ENCODE peak calls at places on chromosome 9, in ten cellular contexts. One of them, this sample, is unnamed.

GRCh38 chr9:34343090-34343489 is 13.7 kb downstream of the NUDT2 start:
- DNase-seq in upper lobe of right lung: no peak
- DNase-seq in AG10803: no peak
- DNase-seq in stimulated activated CD8-positive, alpha-beta memory T cell treated with anti-CD3 and anti-CD28 coated beads, Interleukin-2, amount 100 ng/mL, for 1 hour: no peak
- DNase-seq in stimulated activated CD4-positive, alpha-beta T cell treated with anti-CD3 and anti-CD28 coated beads, Interleukin-1b, Interleukin-23, amount 100 ng/mL, for 4 hours: no peak
- DNase-seq in AG04449: no peak
- DNase-seq in kidney: no peak
- DNase-seq in GM12878: no peak
- DNase-seq in hepatocyte: no peak
- DNase-seq in sigmoid colon: peak; percentile 95
- DNase-seq in this sample: no peak

GRCh38 chr9:100375677-100376076 is 22.9 kb upstream of the TEX10 start:
- DNase-seq in upper lobe of right lung: no peak
- DNase-seq in AG10803: no peak
- DNase-seq in stimulated activated CD8-positive, alpha-beta memory T cell treated with anti-CD3 and anti-CD28 coated beads, Interleukin-2, amount 100 ng/mL, for 1 hour: no peak
- DNase-seq in stimulated activated CD4-positive, alpha-beta T cell treated with anti-CD3 and anti-CD28 coated beads, Interleukin-1b, Interleukin-23, amount 100 ng/mL, for 4 hours: no peak
- DNase-seq in AG04449: no peak
- DNase-seq in kidney: no peak
- DNase-seq in GM12878: no peak
- DNase-seq in hepatocyte: peak; percentile 41
- DNase-seq in sigmoid colon: no peak
- DNase-seq in this sample: no peak

GRCh38 chr9:34363619-34364351 is 12.9 kb downstream of the MYORG start:
- DNase-seq in upper lobe of right lung: peak; percentile 38
- DNase-seq in AG10803: no peak
- DNase-seq in stimulated activated CD8-positive, alpha-beta memory T cell treated with anti-CD3 and anti-CD28 coated beads, Interleukin-2, amount 100 ng/mL, for 1 hour: no peak
- DNase-seq in stimulated activated CD4-positive, alpha-beta T cell treated with anti-CD3 and anti-CD28 coated beads, Interleukin-1b, Interleukin-23, amount 100 ng/mL, for 4 hours: no peak
- DNase-seq in AG04449: no peak
- DNase-seq in kidney: no peak
- DNase-seq in GM12878: no peak
- DNase-seq in hepatocyte: no peak
- DNase-seq in sigmoid colon: peak; percentile 44
- DNase-seq in this sample: no peak

GRCh38 chr9:32431940-32432555 is 47.6 kb downstream of the ACO1 start:
- DNase-seq in upper lobe of right lung: no peak
- DNase-seq in AG10803: peak; percentile 53
- DNase-seq in stimulated activated CD8-positive, alpha-beta memory T cell treated with anti-CD3 and anti-CD28 coated beads, Interleukin-2, amount 100 ng/mL, for 1 hour: no peak
- DNase-seq in stimulated activated CD4-positive, alpha-beta T cell treated with anti-CD3 and anti-CD28 coated beads, Interleukin-1b, Interleukin-23, amount 100 ng/mL, for 4 hours: peak; percentile 34
- DNase-seq in AG04449: no peak
- DNase-seq in kidney: no peak
- DNase-seq in GM12878: no peak
- DNase-seq in hepatocyte: peak; percentile 58
- DNase-seq in sigmoid colon: peak; percentile 71
- DNase-seq in this sample: no peak

GRCh38 chr9:134333874-134334581 is 7.8 kb downstream of the RXRA start:
- DNase-seq in upper lobe of right lung: no peak
- DNase-seq in AG10803: no peak
- DNase-seq in stimulated activated CD8-positive, alpha-beta memory T cell treated with anti-CD3 and anti-CD28 coated beads, Interleukin-2, amount 100 ng/mL, for 1 hour: no peak
- DNase-seq in stimulated activated CD4-positive, alpha-beta T cell treated with anti-CD3 and anti-CD28 coated beads, Interleukin-1b, Interleukin-23, amount 100 ng/mL, for 4 hours: no peak
- DNase-seq in AG04449: no peak
- DNase-seq in kidney: peak; percentile 66
- DNase-seq in GM12878: no peak
- DNase-seq in hepatocyte: no peak
- DNase-seq in sigmoid colon: no peak
- DNase-seq in this sample: no peak

GRCh38 chr9:107387401-107387800 is 102.2 kb downstream of the KLF4 start:
- DNase-seq in upper lobe of right lung: no peak
- DNase-seq in AG10803: no peak
- DNase-seq in stimulated activated CD8-positive, alpha-beta memory T cell treated with anti-CD3 and anti-CD28 coated beads, Interleukin-2, amount 100 ng/mL, for 1 hour: no peak
- DNase-seq in stimulated activated CD4-positive, alpha-beta T cell treated with anti-CD3 and anti-CD28 coated beads, Interleukin-1b, Interleukin-23, amount 100 ng/mL, for 4 hours: no peak
- DNase-seq in AG04449: no peak
- DNase-seq in kidney: no peak
- DNase-seq in GM12878: no peak
- DNase-seq in hepatocyte: no peak
- DNase-seq in sigmoid colon: peak; percentile 76
- DNase-seq in this sample: no peak

GRCh38 chr9:120387257-120387999 is 192.5 kb downstream of the CDK5RAP2 start:
- DNase-seq in upper lobe of right lung: no peak
- DNase-seq in AG10803: no peak
- DNase-seq in stimulated activated CD8-positive, alpha-beta memory T cell treated with anti-CD3 and anti-CD28 coated beads, Interleukin-2, amount 100 ng/mL, for 1 hour: no peak
- DNase-seq in stimulated activated CD4-positive, alpha-beta T cell treated with anti-CD3 and anti-CD28 coated beads, Interleukin-1b, Interleukin-23, amount 100 ng/mL, for 4 hours: no peak
- DNase-seq in AG04449: no peak
- DNase-seq in kidney: no peak
- DNase-seq in GM12878: no peak
- DNase-seq in hepatocyte: no peak
- DNase-seq in sigmoid colon: peak; percentile 33
- DNase-seq in this sample: peak; percentile 75

GRCh38 chr9:93899609-93900435 is 55.3 kb downstream of the BARX1 start:
- DNase-seq in upper lobe of right lung: peak; percentile 40
- DNase-seq in AG10803: no peak
- DNase-seq in stimulated activated CD8-positive, alpha-beta memory T cell treated with anti-CD3 and anti-CD28 coated beads, Interleukin-2, amount 100 ng/mL, for 1 hour: no peak
- DNase-seq in stimulated activated CD4-positive, alpha-beta T cell treated with anti-CD3 and anti-CD28 coated beads, Interleukin-1b, Interleukin-23, amount 100 ng/mL, for 4 hours: no peak
- DNase-seq in AG04449: no peak
- DNase-seq in kidney: no peak
- DNase-seq in GM12878: no peak
- DNase-seq in hepatocyte: no peak
- DNase-seq in sigmoid colon: peak; percentile 56
- DNase-seq in this sample: no peak

GRCh38 chr9:27292646-27293045 is 4.3 kb downstream of the EQTN start:
- DNase-seq in upper lobe of right lung: no peak
- DNase-seq in AG10803: peak; percentile 88
- DNase-seq in stimulated activated CD8-positive, alpha-beta memory T cell treated with anti-CD3 and anti-CD28 coated beads, Interleukin-2, amount 100 ng/mL, for 1 hour: no peak
- DNase-seq in stimulated activated CD4-positive, alpha-beta T cell treated with anti-CD3 and anti-CD28 coated beads, Interleukin-1b, Interleukin-23, amount 100 ng/mL, for 4 hours: no peak
- DNase-seq in AG04449: no peak
- DNase-seq in kidney: no peak
- DNase-seq in GM12878: no peak
- DNase-seq in hepatocyte: peak; percentile 27
- DNase-seq in sigmoid colon: peak; percentile 66
- DNase-seq in this sample: no peak

GRCh38 chr9:34437006-34437925 is 21.1 kb downstream of the FAM219A start:
- DNase-seq in upper lobe of right lung: no peak
- DNase-seq in AG10803: peak; percentile 73
- DNase-seq in stimulated activated CD8-positive, alpha-beta memory T cell treated with anti-CD3 and anti-CD28 coated beads, Interleukin-2, amount 100 ng/mL, for 1 hour: peak; percentile 33
- DNase-seq in stimulated activated CD4-positive, alpha-beta T cell treated with anti-CD3 and anti-CD28 coated beads, Interleukin-1b, Interleukin-23, amount 100 ng/mL, for 4 hours: peak; percentile 41
- DNase-seq in AG04449: no peak
- DNase-seq in kidney: no peak
- DNase-seq in GM12878: peak; percentile 40
- DNase-seq in hepatocyte: peak; percentile 81
- DNase-seq in sigmoid colon: peak; percentile 70
- DNase-seq in this sample: no peak

GRCh38 chr9:76996700-76997099 is 22.8 kb upstream of the FOXB2 start:
- DNase-seq in upper lobe of right lung: no peak
- DNase-seq in AG10803: peak; percentile 34
- DNase-seq in stimulated activated CD8-positive, alpha-beta memory T cell treated with anti-CD3 and anti-CD28 coated beads, Interleukin-2, amount 100 ng/mL, for 1 hour: no peak
- DNase-seq in stimulated activated CD4-positive, alpha-beta T cell treated with anti-CD3 and anti-CD28 coated beads, Interleukin-1b, Interleukin-23, amount 100 ng/mL, for 4 hours: no peak
- DNase-seq in AG04449: no peak
- DNase-seq in kidney: no peak
- DNase-seq in GM12878: no peak
- DNase-seq in hepatocyte: peak; percentile 72
- DNase-seq in sigmoid colon: peak; percentile 77
- DNase-seq in this sample: no peak

GRCh38 chr9:137423001-137423809 is at the start of the genes EXD3 and NOXA1:
- DNase-seq in upper lobe of right lung: peak; percentile 98
- DNase-seq in AG10803: peak; percentile 89
- DNase-seq in stimulated activated CD8-positive, alpha-beta memory T cell treated with anti-CD3 and anti-CD28 coated beads, Interleukin-2, amount 100 ng/mL, for 1 hour: peak; percentile 92
- DNase-seq in stimulated activated CD4-positive, alpha-beta T cell treated with anti-CD3 and anti-CD28 coated beads, Interleukin-1b, Interleukin-23, amount 100 ng/mL, for 4 hours: peak; percentile 88
- DNase-seq in AG04449: peak; percentile 46
- DNase-seq in kidney: peak; percentile 98
- DNase-seq in GM12878: peak; percentile 48
- DNase-seq in hepatocyte: peak; percentile 98
- DNase-seq in sigmoid colon: peak; percentile 96
- DNase-seq in this sample: peak; percentile 95

GRCh38 chr9:33170464-33171156 is 3.5 kb upstream of the B4GALT1 start:
- DNase-seq in upper lobe of right lung: peak; percentile 77
- DNase-seq in AG10803: no peak
- DNase-seq in stimulated activated CD8-positive, alpha-beta memory T cell treated with anti-CD3 and anti-CD28 coated beads, Interleukin-2, amount 100 ng/mL, for 1 hour: no peak
- DNase-seq in stimulated activated CD4-positive, alpha-beta T cell treated with anti-CD3 and anti-CD28 coated beads, Interleukin-1b, Interleukin-23, amount 100 ng/mL, for 4 hours: no peak
- DNase-seq in AG04449: no peak
- DNase-seq in kidney: peak; percentile 80
- DNase-seq in GM12878: no peak
- DNase-seq in hepatocyte: no peak
- DNase-seq in sigmoid colon: peak; percentile 80
- DNase-seq in this sample: peak; percentile 70

GRCh38 chr9:133246507-133247390 is 28.3 kb downstream of the ABO start:
- DNase-seq in upper lobe of right lung: no peak
- DNase-seq in AG10803: no peak
- DNase-seq in stimulated activated CD8-positive, alpha-beta memory T cell treated with anti-CD3 and anti-CD28 coated beads, Interleukin-2, amount 100 ng/mL, for 1 hour: no peak
- DNase-seq in stimulated activated CD4-positive, alpha-beta T cell treated with anti-CD3 and anti-CD28 coated beads, Interleukin-1b, Interleukin-23, amount 100 ng/mL, for 4 hours: no peak
- DNase-seq in AG04449: no peak
- DNase-seq in kidney: no peak
- DNase-seq in GM12878: no peak
- DNase-seq in hepatocyte: no peak
- DNase-seq in sigmoid colon: no peak
- DNase-seq in this sample: no peak

GRCh38 chr9:96725576-96725975 is 52.3 kb downstream of the ZNF510 start:
- DNase-seq in upper lobe of right lung: no peak
- DNase-seq in AG10803: no peak
- DNase-seq in stimulated activated CD8-positive, alpha-beta memory T cell treated with anti-CD3 and anti-CD28 coated beads, Interleukin-2, amount 100 ng/mL, for 1 hour: no peak
- DNase-seq in stimulated activated CD4-positive, alpha-beta T cell treated with anti-CD3 and anti-CD28 coated beads, Interleukin-1b, Interleukin-23, amount 100 ng/mL, for 4 hours: no peak
- DNase-seq in AG04449: no peak
- DNase-seq in kidney: no peak
- DNase-seq in GM12878: no peak
- DNase-seq in hepatocyte: no peak
- DNase-seq in sigmoid colon: no peak
- DNase-seq in this sample: no peak

This sample was measured in lower lobe of right lung.